ENCODE peak calls at places on chromosomes 4 and X, in four cellular contexts. C, D, V and M are unnamed samples.

GRCh38 chrX:41561045-41561444 is 113.9 kb downstream of the NYX start:
- DNase-seq in D (no peak), V (no peak), C (no peak), M (peak; percentile 17)

GRCh38 chr4:148270600-148270999 is 171.6 kb downstream of the NR3C2 start:
- DNase-seq in C (no peak), V (no peak), D (no peak), M (no peak)

GRCh38 chr4:47538516-47538915 is 53.4 kb downstream of the ATP10D start:
- DNase-seq in V (no peak), C (no peak), D (no peak), M (no peak)

GRCh38 chr4:119955256-119955655 is 111.4 kb downstream of the MAD2L1 start:
- DNase-seq in D (no peak), V (no peak), C (no peak), M (no peak)

GRCh38 chr4:3337357-3337732 is 44.5 kb downstream of the RGS12 start:
- DNase-seq in C (no peak), D (no peak), V (no peak), M (no peak)

GRCh38 chr4:2406920-2407319 is 11.5 kb downstream of the ZFYVE28 start:
- DNase-seq in D (no peak), C (no peak), V (no peak), M (no peak)

GRCh38 chr4:81913427-81913878 is 441.7 kb upstream of the RASGEF1B start:
- DNase-seq in D (peak; percentile 28), V (no peak), C (peak; percentile 57), M (peak; percentile 57)

GRCh38 chrX:3191821-3192220 is 150.6 kb downstream of the ARSF start:
- DNase-seq in V (no peak), D (no peak), C (no peak), M (no peak)

GRCh38 chrX:153494541-153495361 is at the start of gene BGN:
- DNase-seq in C (peak; percentile 73), V (no peak), D (no peak), M (peak; percentile 45)

GRCh38 chr4:3252831-3253641 is 4.1 kb downstream of the MSANTD1 start:
- DNase-seq in C (no peak), V (no peak), D (no peak), M (no peak)

GRCh38 chr4:150938417-150938816 is 76.7 kb downstream of the LRBA start:
- DNase-seq in C (no peak), V (no peak), D (no peak), M (no peak)

GRCh38 chrX:129522184-129523059 is 868 bp downstream of the SMARCA1 start:
- DNase-seq in C (peak; percentile 59), V (peak; percentile 11), D (no peak), M (peak; percentile 21)

GRCh38 chr4:44448548-44449443 is at the start of gene KCTD8:
- DNase-seq in C (peak; percentile 21), D (peak; percentile 13), V (peak; percentile 95), M (peak; percentile 2)

GRCh38 chr4:79177388-79177787 is 148.5 kb downstream of the NAA11 start:
- DNase-seq in C (no peak), V (no peak), D (no peak), M (no peak)

GRCh38 chr4:157172011-157172410 is 48.5 kb upstream of the GRIA2 start:
- DNase-seq in D (no peak), V (no peak), C (no peak), M (no peak)

GRCh38 chrX:22081475-22082092 is 49.5 kb downstream of the PHEX start:
- DNase-seq in V (no peak), D (peak; percentile 26), C (peak; percentile 51), M (peak; percentile 80)

GRCh38 chr4:16082424-16083216 is 1.2 kb downstream of the PROM1 start:
- DNase-seq in C (peak; percentile 80), V (no peak), D (no peak), M (peak; percentile 18)

GRCh38 chr4:168619266-168619631 is 122.4 kb downstream of the PALLD start:
- DNase-seq in D (no peak), C (no peak), V (no peak), M (no peak)

GRCh38 chr4:37641352-37641751 is 44.8 kb downstream of the RELL1 start:
- DNase-seq in V (no peak), D (no peak), C (no peak), M (no peak)